ENCODE peak calls at places on chromosomes 1 and 21, in four cellular contexts. G, B, O and U are unnamed samples.

GRCh38 chr1:244154882-244155531 is 103.9 kb downstream of the ZBTB18 start:
- DNase-seq in G (no peak), B (no peak), O (no peak), U (no peak)

GRCh38 chr1:2451744-2452582 is 24.1 kb upstream of the PLCH2 start:
- DNase-seq in G (no peak), B (no peak), O (no peak), U (no peak)

GRCh38 chr1:5891141-5891540 is 101.1 kb downstream of the NPHP4 start:
- DNase-seq in G (no peak), B (no peak), O (no peak), U (no peak)

GRCh38 chr1:14852301-14852700 is 253.8 kb downstream of the KAZN start:
- DNase-seq in G (no peak), B (no peak), O (no peak), U (no peak)

GRCh38 chr1:53592521-53592982 is 133.4 kb downstream of the DMRTB1 start:
- DNase-seq in G (peak; percentile 35), B (no peak), O (no peak), U (peak; percentile 34)

GRCh38 chr1:22972760-22973159 is at the start of gene LACTBL1:
- DNase-seq in G (no peak), B (no peak), O (no peak), U (no peak)

GRCh38 chr21:37408464-37409193 is 42.1 kb downstream of the DYRK1A start:
- DNase-seq in G (no peak), B (no peak), O (no peak), U (no peak)

GRCh38 chr1:179001451-179001850 is 24.2 kb upstream of the FAM20B start:
- DNase-seq in G (no peak), B (no peak), O (no peak), U (no peak)

GRCh38 chr21:44916965-44917364 is 3.7 kb downstream of the ITGB2 start:
- DNase-seq in G (no peak), B (no peak), O (no peak), U (no peak)

GRCh38 chr1:26132128-26132824 is 20.7 kb downstream of the PDIK1L start:
- DNase-seq in G (no peak), B (no peak), O (no peak), U (no peak)

GRCh38 chr1:36885537-36886441 is 148.5 kb downstream of the GRIK3 start:
- DNase-seq in G (peak; percentile 33), B (no peak), O (peak; percentile 3), U (no peak)

GRCh38 chr1:36728846-36729245 is 246.1 kb upstream of the CSF3R start:
- DNase-seq in G (no peak), B (no peak), O (no peak), U (no peak)

GRCh38 chr21:45639206-45640000 is 4.1 kb upstream of the PCBP3 start:
- DNase-seq in G (no peak), B (no peak), O (no peak), U (no peak)

GRCh38 chr1:155273134-155273982 is at the start of gene CLK2:
- DNase-seq in G (peak; percentile 96), B (peak; percentile 90), O (peak; percentile 87), U (peak; percentile 91)

GRCh38 chr1:155277070-155277895 is at the start of gene HCN3:
- DNase-seq in G (peak; percentile 98), B (peak; percentile 94), O (peak; percentile 98), U (peak; percentile 99)

GRCh38 chr1:155282488-155283086 is 5.3 kb downstream of the HCN3 start:
- DNase-seq in G (no peak), B (no peak), O (no peak), U (no peak)

GRCh38 chr1:155277896-155278688 is 829 bp downstream of the HCN3 start:
- DNase-seq in G (peak; percentile 54), B (no peak), O (peak; percentile 53), U (peak; percentile 59)

DNA sequence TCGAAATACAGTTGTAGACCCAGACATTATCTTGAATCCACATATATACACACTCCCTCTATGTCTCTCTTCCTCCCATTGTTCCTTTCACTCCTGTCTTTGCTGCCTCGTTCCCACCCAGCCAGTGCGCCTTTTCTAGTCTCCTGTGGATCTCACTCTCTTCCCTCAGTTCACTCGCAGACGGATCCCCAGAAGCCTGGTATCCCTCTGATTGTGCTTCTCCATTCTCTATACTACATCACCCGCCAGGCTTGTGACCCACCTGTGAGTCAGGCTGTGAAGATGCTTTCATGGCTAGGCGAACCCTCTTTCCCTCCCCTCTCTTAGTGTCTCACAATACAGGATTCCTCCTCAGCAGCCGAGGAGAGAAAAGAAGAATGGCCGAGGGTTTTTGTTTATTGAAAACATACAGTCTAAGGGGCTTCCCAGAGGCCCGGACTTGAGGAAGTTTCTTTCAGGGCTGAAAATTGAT is 1.5 kb downstream of the HCN3 start:
- DNase-seq in G (no peak), B (no peak), O (no peak), U (no peak)
- H3K4me3 ChIP-seq in G (no peak overlapping the region), B (no peak overlapping the region), O (no peak overlapping the region), U (no peak overlapping the region)

DNA sequence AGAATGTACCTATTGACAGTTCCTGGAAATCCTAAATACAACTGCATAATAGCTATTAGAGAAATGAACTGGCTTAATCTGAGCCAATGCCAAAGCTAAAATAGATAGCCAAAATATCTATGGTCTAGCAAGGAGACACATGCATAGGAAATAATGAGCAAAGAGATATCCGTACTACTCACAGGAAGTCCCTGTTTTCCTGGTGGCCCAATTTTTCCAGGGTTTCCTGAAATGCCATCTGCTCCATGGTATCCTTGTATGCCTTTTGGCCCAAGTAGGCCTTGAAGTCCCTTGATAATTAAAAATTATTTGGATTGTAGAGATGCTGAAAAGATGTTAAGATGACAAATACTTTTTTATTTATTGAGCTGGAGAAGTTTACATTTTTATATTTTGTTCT is 108.4 kb upstream of the ZNHIT6 start:
- DNase-seq in G (no peak), B (no peak), O (no peak), U (no peak)
- TF ChIP-seq POLR2A in G (no peak), B (no peak), O (no peak), U (no peak)

GRCh38 chr1:74223453-74223852 is 11.7 kb upstream of the TNNI3K start:
- DNase-seq in G (no peak), B (no peak), O (no peak), U (no peak)

DNA sequence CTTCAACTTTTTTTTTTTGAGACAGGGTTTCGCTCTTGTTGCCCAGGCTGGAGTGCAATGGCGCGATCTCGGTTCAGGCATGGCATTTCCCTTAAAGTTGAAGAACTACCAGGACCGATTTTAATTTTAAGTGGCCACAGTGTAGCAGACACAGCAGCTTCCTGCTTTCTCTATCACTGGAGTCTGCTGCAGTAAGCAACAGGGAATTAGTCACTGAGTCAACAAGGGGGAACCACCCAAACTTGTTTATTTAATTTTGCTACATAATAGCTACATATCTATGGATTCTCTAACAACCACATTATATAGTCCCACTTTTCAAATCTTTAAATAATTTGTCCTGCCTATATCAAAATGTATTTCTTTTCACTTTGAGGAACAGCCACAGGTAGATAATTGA is 12.5 kb upstream of the TNNI3K start:
- DNase-seq in G (no peak), B (no peak), O (no peak), U (no peak)
- H3K4me3 ChIP-seq in G (no peak overlapping the region), B (no peak overlapping the region), O (no peak overlapping the region), U (no peak overlapping the region)

GRCh38 chr1:44354840-44355581 is at the start of gene ERI3:
- DNase-seq in G (peak; percentile 98), B (peak; percentile 92), O (peak; percentile 97), U (peak; percentile 98)
- TF ChIP-seq POLR2A in G (no peak), B (no peak), O (peak; percentile 83), U (peak; percentile 53)

GRCh38 chr1:100358210-100358609 is 5.9 kb downstream of the CDC14A start:
- DNase-seq in G (no peak), B (no peak), O (no peak), U (no peak)
- H3K4me3 ChIP-seq in G (no peak overlapping the region), B (no peak overlapping the region), O (no peak overlapping the region), U (no peak overlapping the region)

GRCh38 chr1:155944396-155944728 is 2.9 kb downstream of the RXFP4 start:
- DNase-seq in G (no peak), B (no peak), O (no peak), U (no peak)

GRCh38 chr1:155941845-155942507 is 538 bp downstream of the RXFP4 start:
- DNase-seq in G (no peak), B (no peak), O (no peak), U (no peak)

GRCh38 chr1:155940993-155941844 is at the start of gene RXFP4:
- DNase-seq in G (no peak), B (no peak), O (no peak), U (no peak)

GRCh38 chr1:155940531-155940992 is 876 bp upstream of the RXFP4 start:
- DNase-seq in G (peak; percentile 75), B (no peak), O (peak; percentile 26), U (no peak)

DNA sequence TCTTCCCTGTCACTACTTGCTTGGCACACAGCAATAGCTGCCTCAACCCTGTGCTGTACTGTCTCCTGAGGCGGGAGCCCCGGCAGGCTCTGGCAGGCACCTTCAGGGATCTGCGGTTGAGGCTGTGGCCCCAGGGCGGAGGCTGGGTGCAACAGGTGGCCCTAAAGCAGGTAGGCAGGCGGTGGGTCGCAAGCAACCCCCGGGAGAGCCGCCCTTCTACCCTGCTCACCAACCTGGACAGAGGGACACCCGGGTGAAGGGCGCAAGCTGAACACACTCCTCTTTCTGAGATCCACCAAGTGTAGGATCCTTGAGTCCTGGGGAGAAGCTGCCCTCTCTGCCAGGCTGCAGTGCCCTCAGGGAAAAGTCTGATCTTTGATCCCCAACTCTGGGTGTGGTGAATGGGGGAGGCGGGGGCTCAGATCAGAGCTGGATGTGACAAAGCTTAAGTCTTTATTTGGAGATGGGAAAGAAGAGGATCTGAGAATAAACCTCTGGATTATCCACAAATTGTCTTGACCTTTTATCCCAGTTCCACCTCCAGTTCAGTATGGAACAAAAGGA is 1.2 kb downstream of the RXFP4 start:
- DNase-seq in G (no peak), B (no peak), O (no peak), U (no peak)
- TF ChIP-seq POLR2A in G (no peak), B (no peak), O (no peak), U (no peak)